ENCODE peak calls at places on chromosomes 3 and 15, in ten cellular contexts. I is sigmoid colon, Y is transverse colon, H is lower lobe of right lung, C is PC-3, G is MM.1S, U is heart left ventricle, Q is left lung, M is heart right ventricle, N is stomach. J is an unnamed sample. For H3K36me3, the result is how much of the 10 kb centered on the place peaks cover.

GRCh38 chr3:53225651-53226050 is 30.2 kb downstream of the TKT start:
- DNase-seq in Q (no peak), U (no peak), Y (no peak), M (no peak), H (no peak), C (no peak), G (no peak), N (no peak), I (no peak), J (no peak)

GRCh38 chr3:187770224-187770623 is 25.0 kb upstream of the BCL6 start:
- DNase-seq in N (no peak), U (no peak), Q (no peak), C (no peak), G (peak), Y (no peak), I (no peak), H (no peak), M (no peak), J (no peak)

GRCh38 chr15:25710184-25710583 is 152.9 kb downstream of the ATP10A start:
- DNase-seq in G (no peak), M (peak), N (peak), U (peak), Q (no peak), C (peak), Y (peak), I (peak), H (peak), J (no peak)

GRCh38 chr3:51139616-51140015 is 245.5 kb upstream of the MANF start:
- DNase-seq in I (no peak), Q (no peak), U (no peak), H (no peak), C (no peak), G (no peak), M (no peak), Y (no peak), N (no peak), J (no peak)

GRCh38 chr15:57326196-57326595 is 50.1 kb upstream of the CGNL1 start:
- DNase-seq in Y (no peak), Q (no peak), G (no peak), C (no peak), H (no peak), I (no peak), N (no peak), M (no peak), U (peak), J (no peak)

GRCh38 chr3:42690766-42691680 is 5.7 kb downstream of the KLHL40 start:
- DNase-seq in I (peak), Y (no peak), H (peak), N (no peak), G (no peak), Q (peak), U (no peak), M (no peak), C (no peak), J (no peak)

GRCh38 chr3:150727653-150728502 is 24.2 kb upstream of the ERICH6 start:
- DNase-seq in C (no peak), U (no peak), G (no peak), N (no peak), H (no peak), M (no peak), Y (peak), Q (no peak), I (no peak), J (no peak)

GRCh38 chr15:39628821-39629220 is 47.9 kb downstream of the THBS1 start:
- DNase-seq in M (no peak), C (no peak), U (no peak), Y (no peak), I (no peak), Q (no peak), H (no peak), G (no peak), N (no peak), J (no peak)

GRCh38 chr3:189108032-189108431 is 63.7 kb upstream of the TPRG1 start:
- DNase-seq in U (no peak), G (no peak), H (no peak), C (no peak), Y (no peak), N (no peak), I (no peak), M (no peak), Q (no peak), J (no peak)

GRCh38 chr3:186058225-186058624 is 50.7 kb downstream of the ETV5 start:
- DNase-seq in U (no peak), Q (no peak), H (no peak), Y (no peak), N (no peak), I (no peak), C (no peak), M (no peak), G (no peak), J (no peak)

GRCh38 chr3:100245932-100246331 is 14.9 kb upstream of the TBC1D23 start:
- DNase-seq in N (no peak), G (no peak), I (no peak), C (no peak), Q (no peak), M (no peak), U (no peak), Y (no peak), H (no peak), J (no peak)

GRCh38 chr3:81743096-81744025 is 18.1 kb downstream of the GBE1 start:
- DNase-seq in U (no peak), I (peak), C (peak), N (no peak), Q (no peak), M (no peak), H (no peak), Y (no peak), G (no peak), J (peak)

GRCh38 chr3:47079432-47079831 is 84.5 kb downstream of the SETD2 start:
- DNase-seq in Y (no peak), H (no peak), G (no peak), I (no peak), U (no peak), N (no peak), Q (no peak), C (no peak), M (no peak), J (no peak)

GRCh38 chr3:46713048-46713897 is 4.4 kb downstream of the PRSS50 start:
- DNase-seq in M (peak), H (no peak), N (no peak), C (no peak), U (peak), Y (peak), G (no peak), I (peak), Q (no peak), J (no peak)

GRCh38 chr3:141305436-141305835 is 62.9 kb upstream of the ZBTB38 start:
- DNase-seq in Y (no peak), Q (no peak), G (no peak), C (peak), I (no peak), M (no peak), H (no peak), U (no peak), N (no peak), J (no peak)

GRCh38 chr3:142353571-142353970 is 94.3 kb downstream of the XRN1 start:
- DNase-seq in M (no peak), G (no peak), U (no peak), H (no peak), C (no peak), N (no peak), Q (no peak), I (no peak), Y (no peak), J (no peak)

GRCh38 chr15:85831415-85832113 is 36.8 kb upstream of the KLHL25 start:
- DNase-seq in U (no peak), Y (peak), Q (peak), H (no peak), I (peak), N (peak), C (peak), G (no peak), M (peak), J (peak)

GRCh38 chr3:73796382-73796781 is 171.6 kb upstream of the PDZRN3 start:
- DNase-seq in Y (no peak), M (no peak), N (no peak), G (no peak), I (no peak), C (no peak), U (no peak), Q (no peak), H (no peak), J (no peak)

GRCh38 chr3:181558870-181559269 is 152.9 kb upstream of the SOX2 start:
- DNase-seq in Q (no peak), Y (no peak), I (no peak), C (no peak), U (no peak), G (no peak), N (no peak), M (peak), H (no peak), J (no peak)

GRCh38 chr3:114850913-114851312 is 296.2 kb downstream of the ZBTB20 start:
- DNase-seq in M (no peak), Q (no peak), N (no peak), C (no peak), H (no peak), G (no peak), U (no peak), Y (no peak), I (no peak), J (no peak)

DNA sequence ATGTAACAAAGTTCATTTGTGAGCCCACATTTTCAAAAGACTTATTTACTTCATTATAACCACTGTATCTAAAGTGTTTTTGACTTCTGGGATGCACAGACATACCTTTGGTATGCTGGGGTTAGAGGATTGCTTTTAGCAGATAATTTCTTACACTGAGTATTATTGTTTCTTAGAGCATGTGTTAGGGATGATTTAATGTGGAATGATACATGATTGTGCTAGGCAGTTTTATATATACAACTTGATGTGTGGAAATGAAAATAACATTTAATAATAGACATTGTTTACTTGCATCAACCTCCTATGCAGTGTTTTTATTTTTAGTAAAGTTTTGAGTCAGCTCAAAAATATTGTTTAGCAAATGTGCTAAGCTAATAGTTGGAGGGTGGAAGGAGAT is 3.4 kb downstream of the KIF23 start:
- DNase-seq in U (no peak), G (no peak), H (no peak), N (no peak), M (no peak), Y (no peak), C (no peak), I (no peak), Q (no peak), J (no peak)
- H3K36me3 ChIP-seq in U (under half), G (under half), H (under half), N (under half), M (under half), Y (under half), C (half or more), I (under half), Q (under half), J (under half)

DNA sequence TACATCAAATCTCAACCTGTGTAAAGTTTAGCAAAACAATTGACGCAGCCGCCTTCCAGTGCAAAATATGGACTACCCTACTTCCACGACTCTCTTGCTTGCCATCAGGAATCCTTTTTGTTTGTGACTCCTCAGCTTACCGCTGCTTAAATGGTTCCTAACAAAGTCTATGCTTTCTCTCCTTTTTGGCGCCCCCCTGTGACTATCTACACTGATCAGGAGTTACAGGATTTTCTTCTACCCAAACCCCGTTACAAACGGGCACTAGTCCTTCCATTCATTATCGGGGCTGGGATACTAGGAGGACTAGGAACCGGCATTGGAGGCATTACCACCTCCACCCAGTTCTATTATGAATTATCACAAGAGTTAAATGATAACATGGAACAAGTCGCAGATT is 184.0 kb downstream of the IGSF11 start:
- DNase-seq in G (no peak), U (no peak), C (no peak), H (no peak), M (no peak), N (no peak), Q (no peak), Y (no peak), I (no peak), J (no peak)
- TF ChIP-seq CTCF in G (no peak), U (no peak), C (no peak), H (no peak), M (no peak), N (no peak), Q (no peak), Y (no peak), I (no peak), J (no peak)

GRCh38 chr3:44929782-44930181 is 46.2 kb downstream of the ZDHHC3 start:
- DNase-seq in M (no peak), Q (no peak), H (no peak), I (no peak), C (no peak), G (no peak), U (no peak), Y (no peak), N (no peak), J (no peak)
- H3K36me3 ChIP-seq in M (under half), Q (under half), H (half or more), I (under half), C (under half), G (under half), U (half or more), Y (under half), N (half or more), J (under half)

GRCh38 chr3:184129012-184129411 is 6.1 kb upstream of the EIF2B5 start:
- DNase-seq in I (no peak), U (no peak), Y (no peak), G (peak), Q (peak), N (peak), H (peak), C (peak), M (no peak), J (no peak)
- TF ChIP-seq CTCF in I (no peak), U (peak), Y (no peak), G (peak), Q (no peak), N (no peak), H (peak), C (peak), M (peak), J (no peak)

GRCh38 chr3:98322101-98322500 is 31.6 kb upstream of the OR5K4 start:
- DNase-seq in C (no peak), G (no peak), Q (no peak), M (no peak), H (no peak), U (no peak), N (no peak), I (no peak), Y (no peak), J (no peak)

GRCh38 chr3:98322686-98323085 is 31.0 kb upstream of the OR5K4 start:
- DNase-seq in G (no peak), H (no peak), C (no peak), Y (no peak), I (no peak), Q (no peak), N (no peak), U (no peak), M (no peak), J (no peak)

GRCh38 chr3:98326036-98326435 is 27.6 kb upstream of the OR5K4 start:
- DNase-seq in Q (no peak), M (no peak), C (no peak), U (no peak), I (no peak), N (no peak), Y (no peak), G (no peak), H (no peak), J (no peak)

GRCh38 chr3:98325055-98325454 is 28.6 kb upstream of the OR5K4 start:
- DNase-seq in I (no peak), Q (no peak), H (peak), Y (no peak), U (no peak), M (no peak), C (peak), N (peak), G (no peak), J (no peak)

GRCh38 chr3:98323425-98323824 is 30.2 kb upstream of the OR5K4 start:
- DNase-seq in H (no peak), M (no peak), Y (no peak), Q (no peak), N (no peak), U (no peak), G (no peak), C (no peak), I (no peak), J (no peak)
- H3K36me3 ChIP-seq in H (under half), M (under half), Y (under half), Q (under half), N (under half), U (under half), G (under half), C (under half), I (under half), J (under half)

DNA sequence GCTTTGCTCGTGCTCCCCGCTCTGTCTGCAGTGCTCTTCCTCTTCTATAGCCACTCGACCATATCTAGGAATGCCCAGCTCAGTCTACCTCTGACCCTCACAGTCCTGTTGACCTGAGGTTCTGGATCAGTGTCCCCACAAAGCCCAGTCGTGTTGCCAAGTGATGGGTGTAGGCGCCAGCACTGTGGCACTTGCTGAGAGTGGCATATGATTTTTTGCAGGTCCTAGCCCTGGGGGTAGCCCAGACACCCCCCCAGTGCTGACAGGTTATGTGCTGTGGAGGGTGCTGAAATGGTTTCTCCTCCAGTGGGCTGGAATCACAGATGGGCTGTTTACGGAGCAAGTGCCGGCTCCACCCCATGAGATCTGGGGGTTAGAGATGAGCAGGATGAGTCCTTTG is 32.5 kb downstream of the ACAD9 start:
- DNase-seq in C (no peak), Q (no peak), Y (no peak), G (no peak), H (no peak), N (no peak), I (no peak), U (peak), M (peak), J (no peak)
- TF ChIP-seq CTCF in C (no peak), Q (no peak), Y (no peak), G (no peak), H (no peak), N (no peak), I (no peak), U (no peak), M (no peak), J (no peak)

GRCh38 chr15:42547926-42548257 is 701 bp downstream of the LRRC57 start:
- DNase-seq in G (peak), U (no peak), M (no peak), Q (no peak), Y (no peak), H (no peak), I (no peak), N (no peak), C (no peak), J (no peak)
- H3K36me3 ChIP-seq in G (under half), U (under half), M (under half), Q (under half), Y (under half), H (under half), I (under half), N (under half), C (under half), J (under half)

DNA sequence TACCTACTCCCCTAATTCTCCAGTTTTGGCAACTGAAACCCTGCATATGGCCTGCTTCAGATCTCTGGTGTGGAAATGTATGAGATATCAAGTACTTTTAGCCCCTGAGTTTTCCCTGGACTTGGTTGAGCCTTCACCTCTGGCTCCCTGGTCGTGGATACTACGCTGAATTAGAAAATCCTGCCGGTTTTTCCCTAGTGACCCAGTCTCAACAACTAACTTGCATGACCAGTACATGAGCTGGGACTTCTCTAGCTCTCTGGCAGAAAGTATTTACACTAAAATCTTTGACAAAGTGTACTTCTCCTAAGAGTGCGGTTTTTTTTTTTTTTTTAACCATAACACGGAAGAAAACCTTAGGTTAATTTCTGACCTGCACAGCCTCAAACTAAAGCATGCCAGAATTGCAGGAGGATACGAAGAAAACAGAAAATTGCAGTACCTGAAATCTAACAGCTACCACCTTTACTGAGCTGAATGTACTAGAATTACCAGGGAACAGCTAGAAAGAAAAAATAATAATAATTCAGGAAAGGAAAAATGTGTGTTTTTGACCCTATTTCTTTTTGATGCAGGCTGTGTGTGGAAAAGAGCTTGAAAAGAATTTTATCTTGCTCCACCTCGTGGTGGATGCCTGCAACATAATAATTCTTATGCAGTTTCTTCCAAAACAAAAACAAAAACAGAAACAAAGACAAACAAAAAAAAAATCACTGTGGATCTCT is 165.6 kb downstream of the GMNC start:
- DNase-seq in N (no peak), M (no peak), Y (no peak), H (no peak), I (no peak), G (peak), Q (no peak), C (peak), U (no peak), J (no peak)
- TF ChIP-seq CTCF in N (peak), M (peak), Y (peak), H (peak), I (no peak), G (peak), Q (peak), C (peak), U (peak), J (peak)

J was measured in thoracic aorta.